ENCODE peak calls at places on chromosome 22, in four cellular contexts. One of them, this sample, is unnamed.

GRCh38 chr22:32325416-32325801 is 32.3 kb upstream of the RFPL3 start:
- DNase-seq in pancreas: no peak
- DNase-seq in effector memory CD4-positive, alpha-beta T cell: no peak
- DNase-seq in brain microvascular endothelial cell: no peak
- DNase-seq in this sample: no peak

GRCh38 chr22:48320671-48321515 is 1506.8 kb downstream of the BRD1 start:
- DNase-seq in pancreas: no peak
- DNase-seq in brain microvascular endothelial cell: no peak
- DNase-seq in effector memory CD4-positive, alpha-beta T cell: no peak
- DNase-seq in this sample: peak; percentile 56

GRCh38 chr22:31829505-31829904 is 75.7 kb downstream of the DEPDC5 start:
- DNase-seq in brain microvascular endothelial cell: peak; percentile 93
- DNase-seq in pancreas: no peak
- DNase-seq in effector memory CD4-positive, alpha-beta T cell: no peak
- DNase-seq in this sample: no peak

GRCh38 chr22:49136816-49137180 is 690.9 kb downstream of the BRD1 start:
- DNase-seq in pancreas: no peak
- DNase-seq in effector memory CD4-positive, alpha-beta T cell: no peak
- DNase-seq in brain microvascular endothelial cell: no peak
- DNase-seq in this sample: no peak

GRCh38 chr22:47624277-47625012 is 862.0 kb downstream of the TBC1D22A start:
- DNase-seq in brain microvascular endothelial cell: no peak
- DNase-seq in effector memory CD4-positive, alpha-beta T cell: no peak
- DNase-seq in pancreas: no peak
- DNase-seq in this sample: no peak

GRCh38 chr22:38967451-38968450 is 10.3 kb downstream of the APOBEC3A start:
- DNase-seq in brain microvascular endothelial cell: no peak
- DNase-seq in pancreas: no peak
- DNase-seq in effector memory CD4-positive, alpha-beta T cell: no peak
- DNase-seq in this sample: no peak

GRCh38 chr22:47188337-47189055 is 426.0 kb downstream of the TBC1D22A start:
- DNase-seq in brain microvascular endothelial cell: no peak
- DNase-seq in pancreas: peak; percentile 35
- DNase-seq in effector memory CD4-positive, alpha-beta T cell: no peak
- DNase-seq in this sample: no peak

GRCh38 chr22:17836977-17837742 is 62.9 kb upstream of the BID start:
- DNase-seq in brain microvascular endothelial cell: no peak
- DNase-seq in pancreas: no peak
- DNase-seq in effector memory CD4-positive, alpha-beta T cell: no peak
- DNase-seq in this sample: no peak

GRCh38 chr22:22210375-22210774 is 34.2 kb upstream of the VPREB1 start:
- DNase-seq in effector memory CD4-positive, alpha-beta T cell: no peak
- DNase-seq in pancreas: no peak
- DNase-seq in brain microvascular endothelial cell: peak; percentile 56
- DNase-seq in this sample: no peak

GRCh38 chr22:44366372-44367310 is 53.9 kb upstream of the SHISAL1 start:
- DNase-seq in pancreas: peak; percentile 26
- DNase-seq in brain microvascular endothelial cell: no peak
- DNase-seq in effector memory CD4-positive, alpha-beta T cell: no peak
- DNase-seq in this sample: peak; percentile 32

GRCh38 chr22:44333847-44334635 is 21.3 kb upstream of the SHISAL1 start:
- DNase-seq in effector memory CD4-positive, alpha-beta T cell: no peak
- DNase-seq in pancreas: no peak
- DNase-seq in brain microvascular endothelial cell: no peak
- DNase-seq in this sample: no peak

GRCh38 chr22:37703906-37704305 is 7.1 kb downstream of the TRIOBP start:
- DNase-seq in pancreas: no peak
- DNase-seq in brain microvascular endothelial cell: no peak
- DNase-seq in effector memory CD4-positive, alpha-beta T cell: no peak
- DNase-seq in this sample: no peak

GRCh38 chr22:17980013-17980510 is 44.3 kb downstream of the MICAL3 start:
- DNase-seq in brain microvascular endothelial cell: no peak
- DNase-seq in effector memory CD4-positive, alpha-beta T cell: no peak
- DNase-seq in pancreas: no peak
- DNase-seq in this sample: no peak

GRCh38 chr22:38220163-38220562 is 18.4 kb downstream of the MAFF start:
- DNase-seq in brain microvascular endothelial cell: no peak
- DNase-seq in effector memory CD4-positive, alpha-beta T cell: no peak
- DNase-seq in pancreas: no peak
- DNase-seq in this sample: no peak

GRCh38 chr22:47547881-47548630 is 785.6 kb downstream of the TBC1D22A start:
- DNase-seq in effector memory CD4-positive, alpha-beta T cell: no peak
- DNase-seq in pancreas: no peak
- DNase-seq in brain microvascular endothelial cell: no peak
- DNase-seq in this sample: no peak

GRCh38 chr22:43345761-43346261 is 2.6 kb upstream of the SCUBE1 start:
- DNase-seq in pancreas: no peak
- DNase-seq in brain microvascular endothelial cell: no peak
- DNase-seq in effector memory CD4-positive, alpha-beta T cell: no peak
- DNase-seq in this sample: no peak

GRCh38 chr22:31084811-31085492 is 3.8 kb downstream of the SMTN start:
- DNase-seq in effector memory CD4-positive, alpha-beta T cell: peak; percentile 72
- DNase-seq in brain microvascular endothelial cell: peak; percentile 66
- DNase-seq in pancreas: peak; percentile 88
- DNase-seq in this sample: peak; percentile 89

GRCh38 chr22:33051960-33052839 is 6.0 kb downstream of the SYN3 start:
- DNase-seq in effector memory CD4-positive, alpha-beta T cell: no peak
- DNase-seq in brain microvascular endothelial cell: no peak
- DNase-seq in pancreas: no peak
- DNase-seq in this sample: no peak

GRCh38 chr22:31347251-31348008 is 1.3 kb upstream of the PATZ1 start:
- DNase-seq in pancreas: peak; percentile 86
- DNase-seq in effector memory CD4-positive, alpha-beta T cell: peak; percentile 16
- DNase-seq in brain microvascular endothelial cell: peak; percentile 45
- DNase-seq in this sample: peak; percentile 90

GRCh38 chr22:38298312-38299000 is 18.8 kb downstream of the CSNK1E start:
- DNase-seq in effector memory CD4-positive, alpha-beta T cell: no peak
- DNase-seq in pancreas: peak; percentile 71
- DNase-seq in brain microvascular endothelial cell: peak; percentile 97
- DNase-seq in this sample: no peak

GRCh38 chr22:25698461-25698860 is 43.5 kb upstream of the MYO18B start:
- DNase-seq in effector memory CD4-positive, alpha-beta T cell: no peak
- DNase-seq in brain microvascular endothelial cell: no peak
- DNase-seq in pancreas: no peak
- DNase-seq in this sample: no peak

GRCh38 chr22:17828502-17829080 is 54.3 kb upstream of the BID start:
- DNase-seq in brain microvascular endothelial cell: no peak
- DNase-seq in effector memory CD4-positive, alpha-beta T cell: no peak
- DNase-seq in pancreas: no peak
- DNase-seq in this sample: no peak

GRCh38 chr22:46896166-46896565 is 133.7 kb downstream of the TBC1D22A start:
- DNase-seq in brain microvascular endothelial cell: no peak
- DNase-seq in pancreas: no peak
- DNase-seq in effector memory CD4-positive, alpha-beta T cell: no peak
- DNase-seq in this sample: no peak

GRCh38 chr22:17087176-17088131 is 2.7 kb downstream of the IL17RA start:
- DNase-seq in pancreas: no peak
- DNase-seq in effector memory CD4-positive, alpha-beta T cell: peak; percentile 36
- DNase-seq in brain microvascular endothelial cell: peak; percentile 34
- DNase-seq in this sample: no peak

GRCh38 chr22:33542153-33542552 is 378.1 kb downstream of the LARGE1 start:
- DNase-seq in pancreas: no peak
- DNase-seq in brain microvascular endothelial cell: peak; percentile 28
- DNase-seq in effector memory CD4-positive, alpha-beta T cell: no peak
- DNase-seq in this sample: no peak

GRCh38 chr22:17423616-17424015 is 54.4 kb downstream of the CECR2 start:
- DNase-seq in pancreas: no peak
- DNase-seq in effector memory CD4-positive, alpha-beta T cell: no peak
- DNase-seq in brain microvascular endothelial cell: no peak
- DNase-seq in this sample: no peak

GRCh38 chr22:33658775-33659174 is 261.5 kb downstream of the LARGE1 start:
- DNase-seq in pancreas: no peak
- DNase-seq in brain microvascular endothelial cell: peak; percentile 2
- DNase-seq in effector memory CD4-positive, alpha-beta T cell: no peak
- DNase-seq in this sample: no peak

GRCh38 chr22:31481129-31481528 is 8.5 kb downstream of the EIF4ENIF1 start:
- DNase-seq in effector memory CD4-positive, alpha-beta T cell: no peak
- DNase-seq in brain microvascular endothelial cell: no peak
- DNase-seq in pancreas: no peak
- DNase-seq in this sample: no peak

GRCh38 chr22:11066458-11067285 is 4461.3 kb upstream of the OR11H1 start:
- DNase-seq in pancreas: peak; percentile 90
- DNase-seq in effector memory CD4-positive, alpha-beta T cell: no peak
- DNase-seq in brain microvascular endothelial cell: no peak
- DNase-seq in this sample: peak; percentile 36

GRCh38 chr22:38734203-38735100 is 21.3 kb downstream of the SUN2 start:
- DNase-seq in brain microvascular endothelial cell: no peak
- DNase-seq in pancreas: peak; percentile 49
- DNase-seq in effector memory CD4-positive, alpha-beta T cell: no peak
- DNase-seq in this sample: no peak

GRCh38 chr22:48575567-48576332 is 1251.9 kb downstream of the BRD1 start:
- DNase-seq in effector memory CD4-positive, alpha-beta T cell: no peak
- DNase-seq in brain microvascular endothelial cell: no peak
- DNase-seq in pancreas: peak; percentile 38
- DNase-seq in this sample: no peak

GRCh38 chr22:21972806-21973205 is 9.8 kb downstream of the TOP3B start:
- DNase-seq in effector memory CD4-positive, alpha-beta T cell: no peak
- DNase-seq in brain microvascular endothelial cell: no peak
- DNase-seq in pancreas: peak; percentile 37
- DNase-seq in this sample: no peak

GRCh38 chr22:27110985-27111451 is 453.6 kb downstream of the MIAT start:
- DNase-seq in brain microvascular endothelial cell: peak; percentile 90
- DNase-seq in effector memory CD4-positive, alpha-beta T cell: no peak
- DNase-seq in pancreas: no peak
- DNase-seq in this sample: no peak

GRCh38 chr22:27747396-27748256 is 53.9 kb downstream of the MN1 start:
- DNase-seq in pancreas: no peak
- DNase-seq in effector memory CD4-positive, alpha-beta T cell: no peak
- DNase-seq in brain microvascular endothelial cell: no peak
- DNase-seq in this sample: no peak

GRCh38 chr22:18954333-18954732 is 18.2 kb upstream of the PRODH start:
- DNase-seq in effector memory CD4-positive, alpha-beta T cell: no peak
- DNase-seq in pancreas: peak; percentile 91
- DNase-seq in brain microvascular endothelial cell: peak; percentile 24
- DNase-seq in this sample: peak; percentile 61

GRCh38 chr22:20131856-20132685 is 467 bp downstream of the ZDHHC8 start:
- DNase-seq in pancreas: peak; percentile 88
- DNase-seq in effector memory CD4-positive, alpha-beta T cell: no peak
- DNase-seq in brain microvascular endothelial cell: no peak
- DNase-seq in this sample: peak; percentile 85

GRCh38 chr22:20130739-20131592 is 638 bp upstream of the ZDHHC8 start:
- DNase-seq in effector memory CD4-positive, alpha-beta T cell: peak; percentile 66
- DNase-seq in brain microvascular endothelial cell: peak; percentile 68
- DNase-seq in pancreas: peak; percentile 93
- DNase-seq in this sample: peak; percentile 83

GRCh38 chr22:20130319-20130718 is 1.3 kb upstream of the ZDHHC8 start:
- DNase-seq in pancreas: no peak
- DNase-seq in brain microvascular endothelial cell: no peak
- DNase-seq in effector memory CD4-positive, alpha-beta T cell: no peak
- DNase-seq in this sample: no peak

GRCh38 chr22:20132686-20133246 is 1.2 kb downstream of the ZDHHC8 start:
- DNase-seq in brain microvascular endothelial cell: no peak
- DNase-seq in pancreas: no peak
- DNase-seq in effector memory CD4-positive, alpha-beta T cell: no peak
- DNase-seq in this sample: no peak

GRCh38 chr22:20131593-20131855 is at the start of gene ZDHHC8:
- DNase-seq in brain microvascular endothelial cell: no peak
- DNase-seq in pancreas: no peak
- DNase-seq in effector memory CD4-positive, alpha-beta T cell: peak; percentile 29
- DNase-seq in this sample: no peak
- H3K36me3 ChIP-seq in brain microvascular endothelial cell: peaks cover 16% of the 10 kb centered on the region
- H3K36me3 ChIP-seq in pancreas: no peaks in the 10 kb centered on the region
- H3K36me3 ChIP-seq in effector memory CD4-positive, alpha-beta T cell: peaks cover 2% of the 10 kb centered on the region
- H3K36me3 ChIP-seq in this sample: peaks cover 17% of the 10 kb centered on the region

DNA sequence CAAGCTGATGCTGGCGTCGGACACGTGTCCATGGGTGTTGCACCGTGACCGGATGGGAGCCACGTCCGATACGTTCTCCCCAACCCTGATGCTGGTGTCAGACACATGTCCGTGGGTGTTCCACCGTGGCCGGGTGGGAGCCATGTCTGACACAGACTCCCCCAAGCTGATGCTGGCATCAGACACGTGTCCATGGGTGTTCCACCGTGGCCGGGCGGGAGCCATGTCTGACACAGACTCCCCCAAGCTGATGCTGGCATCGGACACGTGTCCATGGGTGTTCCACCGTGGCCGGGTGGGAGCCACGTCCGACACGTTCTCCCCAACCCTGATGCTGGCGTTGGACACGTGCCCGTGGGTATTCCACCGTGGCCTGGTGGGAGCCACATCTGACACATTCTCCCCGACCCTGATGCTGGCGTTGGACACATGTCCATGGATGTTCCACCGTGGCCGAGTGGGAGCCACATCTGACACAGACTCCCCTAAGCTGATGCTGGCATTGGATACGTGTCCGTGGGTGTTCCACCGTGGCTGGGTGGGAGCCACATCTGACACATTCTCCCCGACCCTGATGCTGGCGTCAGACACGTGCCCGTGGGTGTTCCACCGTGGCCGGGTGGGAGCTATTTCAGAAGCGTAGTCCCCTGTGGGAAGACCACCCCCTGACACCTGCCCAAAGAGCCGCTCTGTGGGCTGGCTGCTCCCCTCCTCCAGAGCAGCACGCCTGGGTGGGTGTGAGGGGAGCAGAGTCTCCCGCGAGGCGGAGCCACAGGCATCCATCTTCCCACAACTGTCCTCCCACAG is 20.0 kb downstream of the SELENOO start:
- DNase-seq in pancreas: peak; percentile 79
- DNase-seq in effector memory CD4-positive, alpha-beta T cell: no peak
- DNase-seq in brain microvascular endothelial cell: no peak
- DNase-seq in this sample: no peak
- H3K36me3 ChIP-seq in pancreas: no peaks in the 10 kb centered on the region
- H3K36me3 ChIP-seq in effector memory CD4-positive, alpha-beta T cell: peaks cover 91% of the 10 kb centered on the region
- H3K36me3 ChIP-seq in brain microvascular endothelial cell: peaks cover 75% of the 10 kb centered on the region
- H3K36me3 ChIP-seq in this sample: no peaks in the 10 kb centered on the region

GRCh38 chr22:45550891-45551290 is 48.2 kb downstream of the FBLN1 start:
- DNase-seq in brain microvascular endothelial cell: no peak
- DNase-seq in effector memory CD4-positive, alpha-beta T cell: no peak
- DNase-seq in pancreas: no peak
- DNase-seq in this sample: no peak

GRCh38 chr22:45552017-45552411 is 49.3 kb downstream of the FBLN1 start:
- DNase-seq in effector memory CD4-positive, alpha-beta T cell: no peak
- DNase-seq in pancreas: no peak
- DNase-seq in brain microvascular endothelial cell: no peak
- DNase-seq in this sample: no peak

GRCh38 chr22:45552580-45553332 is 50.1 kb downstream of the FBLN1 start:
- DNase-seq in effector memory CD4-positive, alpha-beta T cell: no peak
- DNase-seq in brain microvascular endothelial cell: peak; percentile 78
- DNase-seq in pancreas: no peak
- DNase-seq in this sample: peak; percentile 80

GRCh38 chr22:45550416-45550815 is 47.7 kb downstream of the FBLN1 start:
- DNase-seq in effector memory CD4-positive, alpha-beta T cell: no peak
- DNase-seq in brain microvascular endothelial cell: no peak
- DNase-seq in pancreas: no peak
- DNase-seq in this sample: no peak

GRCh38 chr22:45551310-45552016 is 48.8 kb downstream of the FBLN1 start:
- DNase-seq in effector memory CD4-positive, alpha-beta T cell: no peak
- DNase-seq in pancreas: no peak
- DNase-seq in brain microvascular endothelial cell: no peak
- DNase-seq in this sample: no peak
- H3K36me3 ChIP-seq in effector memory CD4-positive, alpha-beta T cell: no peaks in the 10 kb centered on the region
- H3K36me3 ChIP-seq in pancreas: no peaks in the 10 kb centered on the region
- H3K36me3 ChIP-seq in brain microvascular endothelial cell: peaks cover 2% of the 10 kb centered on the region
- H3K36me3 ChIP-seq in this sample: no peaks in the 10 kb centered on the region

GRCh38 chr22:36297568-36297967 is 44.6 kb downstream of the APOL1 start:
- DNase-seq in pancreas: peak; percentile 34
- DNase-seq in effector memory CD4-positive, alpha-beta T cell: no peak
- DNase-seq in brain microvascular endothelial cell: no peak
- DNase-seq in this sample: no peak
- H3K36me3 ChIP-seq in pancreas: peaks cover 39% of the 10 kb centered on the region
- H3K36me3 ChIP-seq in effector memory CD4-positive, alpha-beta T cell: peaks cover 100% of the 10 kb centered on the region
- H3K36me3 ChIP-seq in brain microvascular endothelial cell: peaks cover 99% of the 10 kb centered on the region
- H3K36me3 ChIP-seq in this sample: peaks cover 12% of the 10 kb centered on the region

This sample was measured in left lung.